ENCODE peak calls at places on chromosome 1, in ten cellular contexts. Y, B, I, U, H, P, G, L, T and V are unnamed samples. For H3K4me1, the result is how much of the 10 kb centered on the place peaks cover.

GRCh38 chr1:72280714-72281113 is 1.6 kb downstream of the NEGR1 start:
- DNase-seq in Y (no peak), B (no peak), G (no peak), U (no peak), P (no peak), L (no peak), T (no peak), I (no peak), H (no peak), V (no peak)

GRCh38 chr1:218344814-218345672 is at the start of gene TGFB2:
- DNase-seq in I (no peak), T (peak), L (no peak), U (no peak), Y (no peak), G (no peak), H (no peak), P (peak), B (no peak), V (peak)

GRCh38 chr1:237411621-237412020 is 369.6 kb downstream of the RYR2 start:
- DNase-seq in B (no peak), T (peak), G (no peak), P (no peak), Y (no peak), H (peak), L (no peak), I (peak), U (no peak), V (peak)

GRCh38 chr1:67676946-67677345 is 8.1 kb upstream of the GADD45A start:
- DNase-seq in Y (no peak), T (no peak), G (no peak), L (no peak), B (no peak), I (no peak), H (no peak), U (no peak), P (no peak), V (no peak)

GRCh38 chr1:68011786-68012375 is 38.5 kb downstream of the DIRAS3 start:
- DNase-seq in L (no peak), Y (no peak), I (no peak), U (no peak), P (no peak), G (no peak), T (no peak), H (no peak), B (no peak), V (peak)

GRCh38 chr1:95509989-95510388 is 276.0 kb downstream of the RWDD3 start:
- DNase-seq in P (no peak), B (no peak), U (no peak), T (no peak), I (no peak), G (no peak), H (no peak), L (no peak), Y (no peak), V (no peak)

GRCh38 chr1:119331915-119332314 is 36.7 kb upstream of the HAO2 start:
- DNase-seq in P (no peak), H (no peak), T (no peak), I (no peak), Y (no peak), G (no peak), L (no peak), U (no peak), B (no peak), V (no peak)

GRCh38 chr1:38037481-38037939 is 9.1 kb downstream of the POU3F1 start:
- DNase-seq in P (no peak), I (no peak), G (no peak), L (no peak), T (no peak), H (no peak), B (no peak), Y (no peak), U (no peak), V (no peak)

GRCh38 chr1:20980051-20980450 is 192.9 kb upstream of the HP1BP3 start:
- DNase-seq in H (no peak), L (no peak), T (no peak), G (no peak), U (no peak), B (no peak), I (no peak), Y (no peak), P (no peak), V (no peak)

GRCh38 chr1:223860051-223860559 is 14.4 kb upstream of the TP53BP2 start:
- DNase-seq in Y (no peak), U (no peak), I (no peak), P (no peak), H (no peak), L (no peak), B (no peak), T (no peak), G (no peak), V (no peak)

GRCh38 chr1:68145418-68146126 is 86.8 kb downstream of the WLS start:
- DNase-seq in P (no peak), T (no peak), B (no peak), G (no peak), Y (no peak), L (peak), I (no peak), U (no peak), H (no peak), V (peak)

GRCh38 chr1:218480691-218481099 is 135.6 kb downstream of the TGFB2 start:
- DNase-seq in P (no peak), T (no peak), H (no peak), L (no peak), Y (no peak), B (no peak), I (no peak), U (no peak), G (no peak), V (peak)

GRCh38 chr1:240134596-240134995 is 42.9 kb downstream of the FMN2 start:
- DNase-seq in H (no peak), T (no peak), L (no peak), G (no peak), Y (no peak), I (no peak), P (no peak), B (no peak), U (no peak), V (no peak)

GRCh38 chr1:7809742-7810141 is 25.7 kb downstream of the PER3 start:
- DNase-seq in Y (no peak), U (no peak), H (no peak), T (no peak), G (no peak), L (no peak), I (no peak), P (no peak), B (no peak), V (no peak)
- H3K4me1 ChIP-seq in Y (under half), U (under half), H (under half), T (under half), G (under half), L (under half), I (under half), P (under half), B (under half), V (under half)

GRCh38 chr1:212152308-212152693 is 116.8 kb downstream of the DTL start:
- DNase-seq in U (no peak), G (no peak), H (no peak), B (no peak), Y (no peak), L (no peak), T (no peak), I (no peak), P (no peak), V (no peak)

GRCh38 chr1:212149566-212149965 is 114.0 kb downstream of the DTL start:
- DNase-seq in I (no peak), G (no peak), H (no peak), T (no peak), L (no peak), Y (no peak), B (no peak), P (no peak), U (no peak), V (no peak)

GRCh38 chr1:212152869-212153268 is 117.3 kb downstream of the DTL start:
- DNase-seq in U (no peak), T (no peak), I (no peak), L (no peak), B (no peak), G (no peak), Y (no peak), H (no peak), P (no peak), V (no peak)

GRCh38 chr1:212142883-212143530 is 107.5 kb downstream of the DTL start:
- DNase-seq in P (no peak), U (no peak), T (no peak), I (no peak), Y (no peak), G (no peak), B (no peak), H (no peak), L (no peak), V (no peak)

DNA sequence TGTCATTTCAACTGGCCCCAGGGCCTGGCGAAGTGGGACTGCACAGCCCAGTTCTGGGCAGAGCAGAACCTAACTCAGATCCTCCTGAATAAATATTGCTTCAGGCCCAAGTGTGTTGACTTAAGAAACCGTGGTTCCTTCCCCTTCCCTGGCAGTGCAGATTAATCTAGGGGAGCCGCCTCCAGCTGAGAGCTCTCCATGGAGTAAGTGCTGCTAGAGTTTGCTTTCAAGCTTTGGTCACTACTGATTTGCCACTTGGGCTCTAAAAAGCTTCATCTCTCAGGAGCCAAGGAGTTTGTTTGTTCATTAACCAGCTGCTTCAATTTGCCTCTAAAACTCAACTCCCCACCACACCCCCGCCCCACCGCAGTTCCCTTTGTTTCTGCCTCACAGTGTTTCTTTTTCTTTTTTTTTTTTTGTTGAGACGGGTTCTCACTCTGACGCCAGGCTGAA is 112.1 kb downstream of the DTL start:
- DNase-seq in U (no peak), B (no peak), H (no peak), L (peak), I (no peak), T (no peak), G (peak), P (no peak), Y (no peak), V (no peak)
- H3K4me1 ChIP-seq in U (under half), B (under half), H (under half), L (under half), I (under half), T (under half), G (under half), P (under half), Y (under half), V (under half)

GRCh38 chr1:116167625-116168276 is 56.6 kb downstream of the MAB21L3 start:
- DNase-seq in G (no peak), B (no peak), L (peak), U (peak), T (no peak), Y (no peak), P (no peak), I (no peak), H (no peak), V (no peak)
- H3K4me1 ChIP-seq in G (under half), B (under half), L (under half), U (under half), T (under half), Y (under half), P (under half), I (under half), H (under half), V (under half)

GRCh38 chr1:117669572-117669971 is 63.7 kb downstream of the TENT5C start:
- DNase-seq in H (no peak), Y (no peak), G (no peak), B (no peak), U (peak), P (no peak), T (no peak), L (no peak), I (no peak), V (no peak)
- H3K4me1 ChIP-seq in H (under half), Y (under half), G (under half), B (under half), U (under half), P (under half), T (under half), L (under half), I (under half), V (under half)

DNA sequence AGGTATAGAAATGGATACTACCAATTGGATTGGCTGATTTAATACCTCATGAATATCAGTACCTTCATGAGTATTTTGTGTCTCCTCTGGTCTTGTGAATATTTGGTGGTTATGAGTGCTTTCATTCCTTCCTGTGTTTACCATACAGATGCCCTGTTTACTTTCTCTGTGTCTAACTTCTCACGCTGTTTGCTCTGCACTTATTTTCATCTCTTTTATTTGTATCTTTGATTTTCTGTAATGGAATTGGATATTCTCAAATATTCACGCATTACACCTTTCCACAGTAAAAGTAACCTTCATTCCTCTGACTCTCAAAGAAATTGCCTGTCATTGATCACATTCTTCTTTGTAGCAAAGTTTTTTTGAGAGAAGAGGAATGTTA is 16.8 kb downstream of the CNST start:
- DNase-seq in Y (no peak), I (no peak), H (no peak), G (no peak), B (no peak), U (no peak), T (no peak), P (no peak), L (no peak), V (no peak)
- H3K4me1 ChIP-seq in Y (under half), I (under half), H (under half), G (half or more), B (under half), U (under half), T (half or more), P (under half), L (under half), V (under half)

GRCh38 chr1:198638441-198638840 is 399 bp upstream of the PTPRC start:
- DNase-seq in T (no peak), Y (no peak), B (no peak), H (no peak), L (no peak), I (no peak), U (no peak), P (no peak), G (no peak), V (no peak)

GRCh38 chr1:198635964-198636363 is 2.9 kb upstream of the PTPRC start:
- DNase-seq in L (no peak), I (no peak), U (no peak), H (no peak), Y (no peak), G (no peak), P (no peak), B (no peak), T (no peak), V (no peak)

GRCh38 chr1:198637915-198638437 is 864 bp upstream of the PTPRC start:
- DNase-seq in Y (no peak), I (no peak), P (no peak), G (no peak), B (no peak), U (no peak), T (no peak), H (no peak), L (no peak), V (no peak)

GRCh38 chr1:198636391-198636790 is 2.4 kb upstream of the PTPRC start:
- DNase-seq in H (no peak), B (no peak), U (no peak), P (no peak), L (no peak), G (no peak), Y (no peak), I (no peak), T (no peak), V (no peak)

GRCh38 chr1:198637157-198637556 is 1.7 kb upstream of the PTPRC start:
- DNase-seq in Y (no peak), B (no peak), H (no peak), P (no peak), I (no peak), G (no peak), L (no peak), T (no peak), U (no peak), V (no peak)
- H3K4me1 ChIP-seq in Y (under half), B (half or more), H (half or more), P (under half), I (under half), G (under half), L (under half), T (half or more), U (under half), V (under half)